ENCODE peak calls at places on chromosome 3, in nine cellular contexts. W is HCEC 1CT; X is kidney tubule cell; D is mesenteric fat pad; C is anterior cingulate cortex; J is stimulated activated CD4-positive, alpha-beta T cell treated with anti-CD3 and anti-CD28 coated beads, Interleukin-1b, Interleukin-23, amount 100 ng/mL, for 24 hours; A is skeletal muscle cell; F is NCI-H187; U is GM03348. O is an unnamed sample.
A peak's percentile ranks its signal among the peaks of the same experiment; 100 is the strongest.

GRCh38 chr3:64399205-64399800 is 174.0 kb upstream of the PRICKLE2 start:
- DNase-seq in A (no peak), F (no peak), J (no peak), C (no peak), W (peak; percentile 63), U (peak; percentile 75), X (peak; percentile 72), D (no peak), O (peak; percentile 18)

GRCh38 chr3:23845817-23846216 is 40.1 kb downstream of the UBE2E1 start:
- DNase-seq in F (no peak), W (no peak), D (no peak), U (no peak), A (no peak), J (no peak), X (no peak), C (no peak), O (no peak)

GRCh38 chr3:17050051-17050450 is 165.3 kb downstream of the PLCL2 start:
- DNase-seq in F (no peak), W (no peak), D (no peak), J (no peak), U (no peak), C (no peak), X (no peak), A (no peak), O (no peak)

GRCh38 chr3:147940400-147940799 is 531.2 kb downstream of the ZIC1 start:
- DNase-seq in D (no peak), W (no peak), X (no peak), F (no peak), U (no peak), C (no peak), A (no peak), J (no peak), O (peak; percentile 61)

GRCh38 chr3:64405211-64405818 is 180.0 kb upstream of the PRICKLE2 start:
- DNase-seq in W (no peak), J (no peak), D (no peak), U (no peak), C (no peak), A (no peak), F (no peak), X (no peak), O (no peak)

GRCh38 chr3:15099364-15100098 is 583 bp upstream of the RBSN start:
- DNase-seq in U (peak; percentile 19), C (no peak), W (no peak), A (no peak), X (no peak), F (no peak), J (no peak), D (no peak), O (no peak)

GRCh38 chr3:4220050-4220449 is 83.1 kb upstream of the SETMAR start:
- DNase-seq in A (no peak), U (no peak), F (no peak), X (no peak), J (no peak), W (no peak), D (no peak), C (no peak), O (no peak)

GRCh38 chr3:22620498-22620897 is 582.6 kb upstream of the UBE2E2 start:
- DNase-seq in A (no peak), W (no peak), U (no peak), F (no peak), C (no peak), D (no peak), X (peak; percentile 32), J (no peak), O (no peak)

GRCh38 chr3:132626955-132627354 is 29.9 kb downstream of the ACKR4 start:
- DNase-seq in J (no peak), A (no peak), F (no peak), X (no peak), C (no peak), D (no peak), W (no peak), U (no peak), O (no peak)

GRCh38 chr3:171944109-171945016 is 95.0 kb upstream of the FNDC3B start:
- DNase-seq in D (no peak), U (peak; percentile 29), J (no peak), X (no peak), A (no peak), W (no peak), F (no peak), C (no peak), O (no peak)

GRCh38 chr3:46861293-46861995 is 1.8 kb downstream of the MYL3 start:
- DNase-seq in F (no peak), D (no peak), J (no peak), W (no peak), C (no peak), U (no peak), X (no peak), A (no peak), O (no peak)

GRCh38 chr3:136839556-136839931 is 20.6 kb downstream of the SLC35G2 start:
- DNase-seq in D (no peak), F (no peak), W (no peak), A (no peak), U (no peak), X (no peak), C (no peak), J (no peak), O (no peak)

GRCh38 chr3:178719036-178719635 is 182.9 kb downstream of the KCNMB2 start:
- DNase-seq in J (no peak), X (no peak), U (no peak), A (peak; percentile 40), F (no peak), W (peak; percentile 6), D (no peak), C (no peak), O (no peak)

GRCh38 chr3:136994772-136995516 is 37.2 kb downstream of the IL20RB start:
- DNase-seq in U (peak; percentile 90), A (peak; percentile 89), F (no peak), J (no peak), X (peak; percentile 60), W (peak; percentile 55), C (peak; percentile 30), D (no peak), O (no peak)

GRCh38 chr3:7086417-7086816 is 225.5 kb downstream of the GRM7 start:
- DNase-seq in D (no peak), W (no peak), U (no peak), F (no peak), J (no peak), C (no peak), A (no peak), X (no peak), O (no peak)

GRCh38 chr3:85785766-85786165 is 827.0 kb downstream of the CADM2 start:
- DNase-seq in J (no peak), A (peak; percentile 1), F (no peak), X (no peak), D (no peak), U (no peak), W (no peak), C (no peak), O (no peak)

GRCh38 chr3:39804951-39805350 is 4.5 kb upstream of the MYRIP start:
- DNase-seq in U (no peak), X (peak; percentile 22), J (no peak), C (no peak), F (no peak), D (no peak), W (no peak), A (peak; percentile 14), O (no peak)

GRCh38 chr3:111715911-111716523 is 120.9 kb upstream of the ZBED2 start:
- DNase-seq in W (peak; percentile 23), C (no peak), D (no peak), A (no peak), X (no peak), U (peak; percentile 52), J (peak; percentile 22), F (no peak), O (no peak)

GRCh38 chr3:196886175-196886574 is 18.5 kb downstream of the SENP5 start:
- DNase-seq in C (no peak), X (no peak), A (no peak), F (no peak), J (no peak), U (no peak), W (no peak), D (no peak), O (no peak)

GRCh38 chr3:94360982-94361381 is 298.1 kb downstream of the NSUN3 start:
- DNase-seq in U (no peak), X (peak; percentile 8), A (peak; percentile 1), C (no peak), J (no peak), D (no peak), F (no peak), W (peak; percentile 2), O (no peak)

GRCh38 chr3:148077318-148077923 is 620.3 kb upstream of the AGTR1 start:
- DNase-seq in F (no peak), D (no peak), U (peak; percentile 28), C (no peak), A (no peak), X (peak; percentile 38), J (no peak), W (no peak), O (no peak)

GRCh38 chr3:110568246-110568645 is 503.4 kb upstream of the NECTIN3 start:
- DNase-seq in U (peak; percentile 66), D (no peak), W (peak; percentile 91), F (no peak), J (no peak), C (no peak), X (peak; percentile 87), A (peak; percentile 79), O (no peak)

GRCh38 chr3:632571-633170 is 436.1 kb downstream of the CHL1 start:
- DNase-seq in W (peak; percentile 2), A (no peak), X (peak; percentile 69), C (no peak), J (peak; percentile 2), D (no peak), U (peak; percentile 1), F (peak; percentile 9), O (peak; percentile 46)

GRCh38 chr3:125125822-125126245 is 70.0 kb upstream of the HEG1 start:
- DNase-seq in X (no peak), A (peak; percentile 84), J (peak; percentile 21), U (peak; percentile 82), F (no peak), W (peak; percentile 94), C (no peak), D (no peak), O (no peak)

GRCh38 chr3:67044955-67045354 is 46.8 kb downstream of the KBTBD8 start:
- DNase-seq in U (no peak), C (no peak), W (no peak), X (no peak), A (no peak), D (no peak), J (no peak), F (no peak), O (no peak)

GRCh38 chr3:127669541-127670228 is 3.1 kb upstream of the ABTB1 start:
- DNase-seq in W (no peak), U (no peak), C (no peak), F (no peak), X (no peak), J (no peak), D (peak; percentile 77), A (no peak), O (no peak)

GRCh38 chr3:102529452-102529851 is 94.6 kb downstream of the ZPLD1 start:
- DNase-seq in F (no peak), D (no peak), C (no peak), W (peak; percentile 34), A (no peak), U (no peak), J (no peak), X (peak; percentile 60), O (no peak)

GRCh38 chr3:25508901-25509300 is 80.8 kb downstream of the RARB start:
- DNase-seq in A (peak; percentile 60), J (no peak), D (no peak), U (peak; percentile 72), W (peak; percentile 43), X (peak; percentile 89), C (no peak), F (no peak), O (no peak)

GRCh38 chr3:170867552-170867951 is 2.4 kb downstream of the RPL22L1 start:
- DNase-seq in J (no peak), D (no peak), U (no peak), F (no peak), X (no peak), W (no peak), A (no peak), C (no peak), O (no peak)

GRCh38 chr3:112638327-112639020 is 2.5 kb downstream of the CCDC80 start:
- DNase-seq in C (no peak), D (no peak), W (peak; percentile 40), J (no peak), U (peak; percentile 49), A (no peak), F (no peak), X (no peak), O (no peak)

GRCh38 chr3:114213262-114213668 is 24.1 kb downstream of the ZNF80 start:
- DNase-seq in U (peak; percentile 16), W (no peak), F (no peak), X (peak; percentile 77), C (no peak), J (no peak), D (no peak), A (peak; percentile 41), O (no peak)